ENCODE peak calls at places on chromosomes 2 and 18, in ten cellular contexts. U is uterus; R is effector memory CD4-positive, alpha-beta T cell; K is heart left ventricle; W is A549; S is IMR-90; J is OCI-LY7; Y is GM23248; T is breast epithelium; E is Panc1. B is an unnamed sample.

GRCh38 chr2:69704446-69704845 is 37.5 kb upstream of the ANXA4 start:
- DNase-seq in E (no peak), U (no peak), R (no peak), T (peak; percentile 80), K (no peak), Y (no peak), W (no peak), S (no peak), J (no peak), B (no peak)

GRCh38 chr2:144515694-144516416 is 4.1 kb downstream of the ZEB2 start:
- DNase-seq in T (no peak), K (peak; percentile 82), E (no peak), U (peak; percentile 51), S (no peak), W (no peak), Y (peak; percentile 76), J (peak; percentile 44), R (no peak), B (peak; percentile 43)

GRCh38 chr2:215635788-215636139 is 199.9 kb upstream of the FN1 start:
- DNase-seq in J (no peak), E (no peak), U (no peak), T (no peak), R (no peak), Y (peak; percentile 54), S (peak; percentile 48), K (no peak), W (no peak), B (no peak)

GRCh38 chr2:237026981-237027711 is 58.5 kb upstream of the COPS8 start:
- DNase-seq in J (peak; percentile 26), T (peak; percentile 75), R (peak; percentile 5), K (peak; percentile 82), W (peak; percentile 29), U (peak; percentile 60), Y (peak; percentile 85), E (peak; percentile 25), S (peak; percentile 49), B (peak; percentile 45)

GRCh38 chr2:60884795-60885194 is 3.4 kb downstream of the REL start:
- DNase-seq in W (no peak), K (no peak), Y (peak; percentile 71), E (no peak), S (peak; percentile 36), R (no peak), T (no peak), U (no peak), J (no peak), B (no peak)

GRCh38 chr18:44895176-44895798 is 214.6 kb downstream of the SETBP1 start:
- DNase-seq in T (no peak), R (no peak), Y (peak; percentile 52), S (peak; percentile 45), K (no peak), E (peak; percentile 1), W (peak; percentile 16), J (peak; percentile 46), U (peak; percentile 30), B (no peak)

GRCh38 chr18:8301427-8302172 is 307.6 kb upstream of the RAB12 start:
- DNase-seq in K (no peak), R (no peak), W (no peak), U (no peak), Y (no peak), E (no peak), J (no peak), T (no peak), S (peak; percentile 36), B (no peak)

GRCh38 chr18:27005589-27005988 is 140.1 kb upstream of the AQP4 start:
- DNase-seq in U (no peak), Y (peak; percentile 22), R (no peak), T (no peak), J (peak; percentile 49), K (no peak), E (no peak), W (peak; percentile 3), S (no peak), B (no peak)

GRCh38 chr2:120983344-120983743 is 247.7 kb downstream of the GLI2 start:
- DNase-seq in T (no peak), S (peak; percentile 67), K (no peak), R (no peak), W (no peak), U (no peak), Y (no peak), E (no peak), J (no peak), B (no peak)

GRCh38 chr2:3672861-3673670 is 15.1 kb downstream of the ALLC start:
- DNase-seq in Y (no peak), W (no peak), J (no peak), R (no peak), S (no peak), T (no peak), K (no peak), E (no peak), U (no peak), B (no peak)

GRCh38 chr18:79942786-79943607 is 8.5 kb downstream of the SLC66A2 start:
- DNase-seq in Y (no peak), U (no peak), T (peak; percentile 17), J (no peak), K (peak; percentile 37), S (no peak), E (no peak), W (no peak), R (no peak), B (no peak)

GRCh38 chr2:162074579-162074922 is 536 bp upstream of the DPP4 start:
- DNase-seq in W (no peak), J (no peak), T (no peak), R (no peak), Y (peak; percentile 48), K (no peak), S (no peak), E (no peak), U (no peak), B (no peak)

GRCh38 chr2:200658278-200658864 is 72.6 kb downstream of the AOX1 start:
- DNase-seq in T (no peak), Y (no peak), R (no peak), K (no peak), W (no peak), S (peak; percentile 10), E (no peak), J (no peak), U (no peak), B (no peak)

GRCh38 chr2:178629463-178629862 is 149.2 kb downstream of the PLEKHA3 start:
- DNase-seq in R (no peak), T (no peak), E (no peak), J (no peak), S (no peak), U (no peak), K (peak; percentile 51), Y (no peak), W (no peak), B (no peak)

GRCh38 chr18:77114564-77115391 is 17.8 kb downstream of the MBP start:
- DNase-seq in T (peak; percentile 94), E (no peak), Y (peak; percentile 99), W (peak; percentile 84), S (peak; percentile 94), K (peak; percentile 91), U (peak; percentile 83), J (no peak), R (no peak), B (peak; percentile 48)

GRCh38 chr2:208407667-208408066 is 1.1 kb downstream of the PTH2R start:
- DNase-seq in S (peak; percentile 2), W (peak; percentile 14), T (no peak), K (no peak), R (no peak), U (no peak), E (no peak), Y (peak; percentile 21), J (no peak), B (no peak)
- H3K4me3 ChIP-seq in S (no peak overlapping the region), W (peak overlapping the region; percentile 31), T (no peak overlapping the region), K (no peak overlapping the region), R (no peak overlapping the region), U (no peak overlapping the region), E (no peak overlapping the region), Y (no peak overlapping the region), J (no peak overlapping the region), B (no peak overlapping the region)

GRCh38 chr2:190988910-190989309 is 25.1 kb downstream of the STAT1 start:
- DNase-seq in J (no peak), W (no peak), Y (no peak), S (no peak), K (no peak), R (no peak), T (no peak), U (no peak), E (no peak), B (no peak)
- H3K4me1 ChIP-seq in J (no peaks in the 10 kb centered on the region), W (no peaks in the 10 kb centered on the region), Y (peaks cover 9% of the 10 kb centered on the region), S (no peaks in the 10 kb centered on the region), K (peaks cover 6% of the 10 kb centered on the region), R (no peaks in the 10 kb centered on the region), T (no peaks in the 10 kb centered on the region), U (no peaks in the 10 kb centered on the region), E (no peaks in the 10 kb centered on the region), B (peaks cover 21% of the 10 kb centered on the region)

DNA sequence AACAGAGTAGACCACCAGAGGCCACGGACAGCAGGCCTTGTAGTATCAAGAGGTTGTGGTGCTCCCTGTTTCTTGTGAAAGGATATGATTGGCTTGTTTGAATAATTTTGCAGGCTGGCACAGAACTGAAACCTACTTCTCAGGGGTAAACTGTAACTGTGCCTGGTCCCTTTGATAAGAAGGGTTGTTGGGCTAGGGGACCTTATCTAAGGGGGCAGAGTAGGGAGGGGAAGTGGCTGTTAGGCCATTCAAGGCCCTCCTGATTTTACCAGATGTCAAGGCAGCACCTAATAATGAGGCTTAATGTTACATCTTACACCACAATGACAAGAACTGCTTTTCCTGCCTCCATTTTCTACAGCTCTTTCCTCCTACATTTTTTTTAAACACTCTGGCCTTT is 45.6 kb downstream of the GPR39 start:
- DNase-seq in T (no peak), J (no peak), W (no peak), E (no peak), Y (no peak), R (no peak), K (no peak), U (no peak), S (no peak), B (no peak)
- H3K9me3 ChIP-seq in T (peaks cover 4% of the 10 kb centered on the region), J (no peaks in the 10 kb centered on the region), W (peaks cover 91% of the 10 kb centered on the region), E (peaks cover 40% of the 10 kb centered on the region), Y (no peaks in the 10 kb centered on the region), R (no peaks in the 10 kb centered on the region), K (peaks cover 25% of the 10 kb centered on the region), U (no peaks in the 10 kb centered on the region), S (peaks cover 10% of the 10 kb centered on the region), B (peaks cover 3% of the 10 kb centered on the region)

GRCh38 chr2:85823951-85824350 is 64.8 kb downstream of the ST3GAL5 start:
- DNase-seq in R (no peak), W (no peak), T (no peak), S (no peak), E (no peak), U (no peak), Y (no peak), K (no peak), J (no peak), B (no peak)

GRCh38 chr2:85827879-85828569 is 60.8 kb downstream of the ST3GAL5 start:
- DNase-seq in E (no peak), S (no peak), W (no peak), T (no peak), K (no peak), J (no peak), U (no peak), Y (no peak), R (no peak), B (no peak)

GRCh38 chr2:85830645-85831044 is 58.1 kb downstream of the ST3GAL5 start:
- DNase-seq in J (no peak), U (no peak), R (no peak), E (no peak), T (peak; percentile 4), W (no peak), S (no peak), Y (no peak), K (no peak), B (peak; percentile 28)

GRCh38 chr2:85828725-85829124 is 60.1 kb downstream of the ST3GAL5 start:
- DNase-seq in E (no peak), S (no peak), W (no peak), R (no peak), J (no peak), U (no peak), T (peak; percentile 5), K (no peak), Y (no peak), B (no peak)

GRCh38 chr2:85826990-85827878 is 61.6 kb downstream of the ST3GAL5 start:
- DNase-seq in E (peak; percentile 43), T (peak; percentile 50), S (peak; percentile 49), J (peak; percentile 76), Y (peak; percentile 88), R (peak; percentile 69), U (peak; percentile 81), K (peak; percentile 89), W (peak; percentile 88), B (peak; percentile 71)
- H3K4me3 ChIP-seq in E (peak overlapping the region; percentile 41), T (peak overlapping the region; percentile 30), S (no peak overlapping the region), J (no peak overlapping the region), Y (peak overlapping the region; percentile 60), R (no peak overlapping the region), U (peak overlapping the region; percentile 22), K (peak overlapping the region; percentile 24), W (peak overlapping the region; percentile 21), B (peak overlapping the region; percentile 37)

B was measured in CD8-positive, alpha-beta T cell.